ENCODE peak calls at places on chromosomes 11 and 22, in six cellular contexts. Z, G, N, M, I and H are unnamed samples. For H3K9me3, the result is how much of the 10 kb centered on the place peaks cover.

GRCh38 chr11:57432017-57432590 is 5.2 kb upstream of the SLC43A3 start:
- DNase-seq in G (no peak), I (no peak), N (no peak), Z (no peak), M (no peak), H (no peak)

GRCh38 chr22:43749473-43749872 is 62.6 kb downstream of the EFCAB6 start:
- DNase-seq in Z (no peak), G (no peak), N (no peak), M (no peak), I (no peak), H (no peak)

GRCh38 chr11:76916712-76917111 is 56.0 kb downstream of the ACER3 start:
- DNase-seq in G (no peak), N (no peak), M (no peak), I (no peak), Z (no peak), H (no peak)

GRCh38 chr11:62575156-62575555 is 1.5 kb upstream of the EEF1G start:
- DNase-seq in N (no peak), G (no peak), Z (peak), I (no peak), M (no peak), H (peak)

GRCh38 chr22:20920881-20921203 is 3.6 kb downstream of the CRKL start:
- DNase-seq in N (no peak), Z (no peak), M (no peak), I (no peak), G (no peak), H (no peak)

GRCh38 chr11:117950320-117950719 is 21.1 kb upstream of the TMPRSS13 start:
- DNase-seq in M (no peak), Z (peak), N (no peak), G (no peak), I (no peak), H (no peak)

GRCh38 chr11:30914143-30914762 is 328.1 kb upstream of the MPPED2 start:
- DNase-seq in M (no peak), Z (peak), G (peak), N (peak), I (no peak), H (peak)

GRCh38 chr11:110529043-110529442 is 99.3 kb downstream of the FDX1 start:
- DNase-seq in M (no peak), I (no peak), N (no peak), G (peak), Z (no peak), H (no peak)

GRCh38 chr11:36500315-36500721 is 9.8 kb downstream of the TRAF6 start:
- DNase-seq in G (no peak), I (no peak), N (no peak), Z (peak), M (no peak), H (no peak)

GRCh38 chr22:36470162-36470993 is 11.1 kb downstream of the TXN2 start:
- DNase-seq in N (peak), Z (peak), G (peak), I (no peak), M (peak), H (peak)

GRCh38 chr11:25981998-25982397 is 349.9 kb upstream of the ANO3 start:
- DNase-seq in M (no peak), Z (no peak), G (peak), I (no peak), N (no peak), H (no peak)

GRCh38 chr22:37571258-37571991 is 8.5 kb downstream of the LGALS2 start:
- DNase-seq in G (no peak), Z (no peak), I (no peak), M (no peak), N (no peak), H (no peak)

GRCh38 chr22:30305519-30305905 is 16.2 kb upstream of the CASTOR1 start:
- DNase-seq in M (peak), I (no peak), N (peak), Z (peak), G (no peak), H (peak)

GRCh38 chr11:95829580-95830259 is 39.4 kb downstream of the CEP57 start:
- DNase-seq in M (no peak), G (no peak), N (no peak), Z (no peak), I (no peak), H (no peak)

GRCh38 chr11:103609117-103610066 is 427.0 kb upstream of the DDI1 start:
- DNase-seq in I (no peak), M (no peak), Z (no peak), G (peak), N (no peak), H (no peak)

GRCh38 chr22:26161746-26162145 is 7.5 kb upstream of the SEZ6L start:
- DNase-seq in Z (no peak), I (no peak), G (no peak), N (no peak), M (no peak), H (no peak)

GRCh38 chr22:35630387-35630793 is 13.3 kb upstream of the MB start:
- DNase-seq in Z (no peak), M (peak), G (no peak), N (no peak), I (no peak), H (peak)

GRCh38 chr11:20719821-20720220 is 50.4 kb downstream of the NELL1 start:
- DNase-seq in Z (no peak), I (no peak), G (no peak), M (no peak), N (no peak), H (no peak)

GRCh38 chr11:48017105-48017874 is 36.9 kb downstream of the PTPRJ start:
- DNase-seq in N (no peak), Z (no peak), G (no peak), I (no peak), M (no peak), H (no peak)

GRCh38 chr11:95652002-95652472 is 137.5 kb downstream of the FAM76B start:
- DNase-seq in Z (no peak), N (no peak), I (no peak), M (no peak), G (no peak), H (no peak)

GRCh38 chr11:11996321-11997174 is 11.9 kb downstream of the DKK3 start:
- DNase-seq in M (no peak), I (no peak), Z (no peak), G (no peak), N (no peak), H (no peak)

GRCh38 chr11:75492181-75492820 is 33.4 kb downstream of the GDPD5 start:
- DNase-seq in M (no peak), G (no peak), Z (peak), I (no peak), N (no peak), H (no peak)

GRCh38 chr22:21766933-21767462 is 31.4 kb upstream of the YPEL1 start:
- DNase-seq in M (no peak), I (no peak), Z (peak), N (no peak), G (no peak), H (no peak)

GRCh38 chr11:57368106-57368826 is 12.7 kb downstream of the PRG3 start:
- DNase-seq in N (no peak), I (no peak), Z (no peak), G (no peak), M (no peak), H (no peak)

GRCh38 chr11:126963115-126963514 is 37.5 kb downstream of the KIRREL3 start:
- DNase-seq in I (no peak), G (no peak), M (no peak), Z (no peak), N (no peak), H (no peak)

GRCh38 chr11:66696186-66696585 is 18.5 kb upstream of the RBM4B start:
- DNase-seq in G (no peak), I (no peak), M (no peak), N (no peak), Z (no peak), H (peak)

GRCh38 chr22:29733362-29734322 is 13.8 kb downstream of the CABP7 start:
- DNase-seq in Z (peak), M (no peak), G (no peak), I (no peak), N (peak), H (no peak)

GRCh38 chr22:44975444-44976262 is 34.2 kb downstream of the PHF21B start:
- DNase-seq in Z (peak), G (peak), N (peak), I (no peak), M (peak), H (peak)

GRCh38 chr11:32435947-32436750 is 810 bp upstream of the WT1 start:
- DNase-seq in Z (no peak), G (no peak), N (no peak), I (no peak), M (no peak), H (no peak)

GRCh38 chr11:3138178-3139085 is 26.7 kb downstream of the OSBPL5 start:
- DNase-seq in M (peak), I (peak), N (no peak), G (no peak), Z (no peak), H (peak)

GRCh38 chr11:64695548-64695947 is 27.4 kb downstream of the NRXN2 start:
- DNase-seq in G (no peak), M (no peak), I (no peak), Z (no peak), N (no peak), H (no peak)

GRCh38 chr11:91871791-91872190 is 352.8 kb upstream of the FAT3 start:
- DNase-seq in I (no peak), M (no peak), Z (peak), N (no peak), G (no peak), H (no peak)

GRCh38 chr22:20672732-20673131 is 101.2 kb upstream of the SERPIND1 start:
- DNase-seq in I (no peak), N (no peak), M (no peak), G (no peak), Z (no peak), H (no peak)

GRCh38 chr22:24444251-24444650 is 16.9 kb downstream of the ADORA2A start:
- DNase-seq in Z (no peak), G (no peak), N (no peak), M (no peak), I (peak), H (peak)
- H3K9me3 ChIP-seq in Z (under half), G (under half), N (under half), M (under half), I (under half), H (under half)

GRCh38 chr22:48182896-48183805 is 1420.7 kb downstream of the TBC1D22A start:
- DNase-seq in M (no peak), N (no peak), I (no peak), Z (no peak), G (no peak), H (no peak)
- H3K9me3 ChIP-seq in M (under half), N (under half), I (under half), Z (under half), G (under half), H (under half)

GRCh38 chr22:48047722-48048500 is 1285.5 kb downstream of the TBC1D22A start:
- DNase-seq in M (no peak), G (no peak), I (no peak), N (no peak), Z (no peak), H (no peak)
- H3K9me3 ChIP-seq in M (under half), G (under half), I (under half), N (under half), Z (under half), H (under half)

DNA sequence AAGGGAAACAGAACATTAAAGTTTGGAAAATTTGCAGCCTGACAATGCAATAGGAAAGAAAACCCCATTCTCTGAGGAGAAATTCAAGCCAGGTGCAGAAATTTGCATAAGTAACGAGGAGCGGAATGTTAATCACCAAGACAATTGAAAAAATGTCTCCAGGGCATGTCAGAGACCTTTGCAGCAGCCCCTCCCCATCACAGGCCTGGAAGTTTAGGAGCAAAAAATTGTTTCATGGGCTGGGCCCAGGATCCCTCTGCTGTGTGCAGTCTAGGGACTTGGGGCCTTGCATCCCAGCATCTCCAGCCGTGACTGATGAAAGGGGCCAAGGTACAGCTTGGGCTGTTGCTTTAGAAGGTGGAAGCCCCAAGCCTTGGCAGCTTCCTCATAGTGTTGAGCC is 780.2 kb downstream of the LRRC4C start:
- DNase-seq in G (peak), Z (no peak), I (no peak), N (no peak), M (no peak), H (no peak)
- H3K9me3 ChIP-seq in G (under half), Z (under half), I (under half), N (under half), M (under half), H (under half)

GRCh38 chr22:48557473-48557872 is 1270.2 kb downstream of the BRD1 start:
- DNase-seq in I (no peak), N (no peak), M (no peak), Z (no peak), G (no peak), H (no peak)
- H3K9me3 ChIP-seq in I (under half), N (under half), M (under half), Z (under half), G (under half), H (under half)